ENCODE peak calls at places on chromosomes 6 and 20, in six cellular contexts. D is aorta, U is substantia nigra, N is RPMI8226, Y is EL, I is DMS79 treated with DMSO at 0.1 percent for 48 hours. O is an unnamed sample.

GRCh38 chr6:63476302-63476701 is 96.0 kb upstream of the LOC128125822 start:
- DNase-seq in I (no peak), U (no peak), Y (no peak), N (no peak), D (no peak), O (no peak)

GRCh38 chr6:46848684-46849360 is 55.6 kb downstream of the MEP1A start:
- DNase-seq in I (peak; percentile 33), N (peak; percentile 68), Y (peak; percentile 81), U (peak; percentile 63), D (peak; percentile 96), O (peak; percentile 57)

GRCh38 chr6:129929433-129929832 is 68.3 kb upstream of the TMEM244 start:
- DNase-seq in I (no peak), U (peak; percentile 39), D (no peak), N (no peak), Y (peak; percentile 70), O (no peak)

GRCh38 chr20:19692685-19693119 is 65.4 kb upstream of the RIN2 start:
- DNase-seq in I (no peak), N (peak; percentile 61), D (peak; percentile 90), Y (peak; percentile 39), U (peak; percentile 10), O (peak; percentile 51)

GRCh38 chr6:35473075-35473848 is 5.1 kb downstream of the RPL10A start:
- DNase-seq in N (no peak), Y (peak; percentile 33), D (no peak), I (no peak), U (no peak), O (peak; percentile 52)

GRCh38 chr6:114989279-114989964 is 646.6 kb upstream of the HS3ST5 start:
- DNase-seq in N (no peak), I (no peak), Y (no peak), U (no peak), D (no peak), O (no peak)

GRCh38 chr6:30672445-30673253 is at the start of gene DHX16:
- DNase-seq in N (peak; percentile 99), D (peak; percentile 98), Y (peak; percentile 98), U (peak; percentile 87), I (peak; percentile 90), O (peak; percentile 97)

GRCh38 chr6:3494391-3495100 is 37.7 kb upstream of the SLC22A23 start:
- DNase-seq in D (no peak), Y (no peak), N (peak; percentile 70), I (no peak), U (no peak), O (no peak)

GRCh38 chr6:112833546-112834215 is 486.6 kb downstream of the RFPL4B start:
- DNase-seq in I (peak; percentile 65), N (no peak), U (no peak), D (no peak), Y (peak; percentile 1), O (peak; percentile 3)

GRCh38 chr6:71347119-71347518 is 58.5 kb downstream of the OGFRL1 start:
- DNase-seq in N (peak; percentile 44), U (peak; percentile 8), Y (no peak), I (no peak), D (no peak), O (no peak)

GRCh38 chr20:62797671-62798532 is 1.6 kb downstream of the MRGBP start:
- DNase-seq in I (no peak), U (no peak), N (no peak), D (no peak), Y (no peak), O (no peak)

GRCh38 chr6:15441215-15441868 is 195.5 kb downstream of the JARID2 start:
- DNase-seq in U (peak; percentile 14), I (peak; percentile 47), N (peak; percentile 63), Y (peak; percentile 81), D (no peak), O (peak; percentile 66)

GRCh38 chr6:105892577-105893262 is 193.4 kb upstream of the PRDM1 start:
- DNase-seq in I (no peak), N (peak; percentile 88), Y (no peak), U (no peak), D (no peak), O (peak; percentile 76)

GRCh38 chr20:51318058-51318960 is 224.2 kb downstream of the NFATC2 start:
- DNase-seq in U (peak; percentile 29), D (no peak), N (peak; percentile 41), I (no peak), Y (peak; percentile 31), O (peak; percentile 60)

GRCh38 chr6:139243531-139243930 is 48.3 kb downstream of the TXLNB start:
- DNase-seq in N (no peak), U (no peak), Y (no peak), D (no peak), I (no peak), O (no peak)

GRCh38 chr20:4469910-4470309 is 251.8 kb upstream of the PRND start:
- DNase-seq in U (no peak), Y (no peak), N (no peak), I (no peak), D (no peak), O (no peak)

GRCh38 chr6:113352029-113352801 is 504.9 kb upstream of the MARCKS start:
- DNase-seq in I (no peak), Y (peak; percentile 93), U (no peak), D (no peak), N (no peak), O (no peak)

GRCh38 chr20:23419995-23420901 is 1.0 kb downstream of the NAPB start:
- DNase-seq in I (peak; percentile 3), N (peak; percentile 81), Y (peak; percentile 71), D (peak; percentile 83), U (no peak), O (peak; percentile 55)

GRCh38 chr6:129440691-129441090 is 269.3 kb downstream of the ARHGAP18 start:
- DNase-seq in Y (peak; percentile 13), N (no peak), I (no peak), D (no peak), U (no peak), O (peak; percentile 29)

GRCh38 chr20:32539063-32539816 is 45.9 kb downstream of the NOL4L start:
- DNase-seq in Y (no peak), I (no peak), D (no peak), N (no peak), U (no peak), O (no peak)

GRCh38 chr20:1888796-1889463 is 6.3 kb upstream of the SIRPA start:
- DNase-seq in U (no peak), D (no peak), N (no peak), Y (peak; percentile 33), I (no peak), O (no peak)

GRCh38 chr20:40706977-40707582 is 18.0 kb upstream of the MAFB start:
- DNase-seq in I (no peak), N (peak; percentile 43), U (no peak), Y (peak; percentile 8), D (no peak), O (peak; percentile 77)

GRCh38 chr6:6545616-6546317 is 42.8 kb upstream of the LY86 start:
- DNase-seq in U (no peak), N (no peak), I (no peak), Y (no peak), D (no peak), O (no peak)

GRCh38 chr20:32966881-32967781 is 37.1 kb downstream of the SUN5 start:
- DNase-seq in U (no peak), N (peak; percentile 20), D (no peak), I (no peak), Y (no peak), O (no peak)

GRCh38 chr6:160293844-160294243 is 35.2 kb upstream of the SLC22A2 start:
- DNase-seq in N (no peak), Y (no peak), D (peak; percentile 80), U (no peak), I (no peak), O (no peak)

GRCh38 chr6:158711264-158711663 is 61.4 kb downstream of the SYTL3 start:
- DNase-seq in Y (no peak), D (no peak), I (no peak), N (no peak), U (no peak), O (no peak)

GRCh38 chr6:75611702-75612375 is 10.2 kb downstream of the SENP6 start:
- DNase-seq in U (no peak), N (no peak), I (no peak), D (no peak), Y (no peak), O (no peak)

GRCh38 chr6:30759575-30760239 is 15.4 kb upstream of the IER3 start:
- DNase-seq in D (peak; percentile 84), U (no peak), I (no peak), N (no peak), Y (peak; percentile 99), O (no peak)

GRCh38 chr6:21595265-21595950 is 1.9 kb downstream of the SOX4 start:
- DNase-seq in I (no peak), N (no peak), U (no peak), D (peak; percentile 82), Y (peak; percentile 42), O (peak; percentile 33)

GRCh38 chr20:44187054-44187762 is at the start of gene JPH2:
- DNase-seq in U (no peak), I (no peak), N (peak; percentile 20), D (peak; percentile 91), Y (peak; percentile 99), O (no peak)